ENCODE peak calls at places on chromosomes 7 and 10, in eight cellular contexts. M is HCT116, L is K562, H is prostate gland, Z is upper lobe of left lung, T is transverse colon, R is Panc1, N is sigmoid colon. V is an unnamed sample.

GRCh38 chr7:144656960-144657359 is 178.9 kb downstream of the TPK1 start:
- DNase-seq in L (no peak), R (no peak), M (no peak), Z (no peak), T (no peak), H (no peak), N (no peak), V (peak; percentile 7)

GRCh38 chr7:129270077-129270476 is 45.2 kb downstream of the AHCYL2 start:
- DNase-seq in M (no peak), R (no peak), H (no peak), T (no peak), Z (no peak), L (no peak), N (no peak), V (no peak)

GRCh38 chr7:66556177-66556548 is 72.5 kb upstream of the KCTD7 start:
- DNase-seq in L (no peak), H (no peak), M (no peak), Z (no peak), T (no peak), R (no peak), N (no peak), V (no peak)

GRCh38 chr7:151840088-151840910 is 36.6 kb downstream of the PRKAG2 start:
- DNase-seq in H (no peak), M (no peak), L (no peak), R (no peak), Z (no peak), T (no peak), N (no peak), V (no peak)

GRCh38 chr7:47088329-47089067 is 493.4 kb downstream of the TNS3 start:
- DNase-seq in L (peak; percentile 65), Z (peak; percentile 37), T (peak; percentile 27), R (peak; percentile 18), H (peak; percentile 49), N (peak; percentile 77), M (peak; percentile 34), V (peak; percentile 11)

GRCh38 chr10:60896033-60896432 is 48.0 kb downstream of the RHOBTB1 start:
- DNase-seq in R (no peak), N (no peak), L (no peak), H (no peak), Z (no peak), T (no peak), M (no peak), V (no peak)

GRCh38 chr7:20301311-20301939 is 29.3 kb upstream of the ITGB8 start:
- DNase-seq in T (no peak), Z (no peak), R (no peak), M (no peak), L (no peak), H (no peak), N (no peak), V (no peak)

GRCh38 chr7:23691320-23691719 is 11.3 kb downstream of the FAM221A start:
- DNase-seq in Z (no peak), L (no peak), T (no peak), N (no peak), R (no peak), M (no peak), H (peak; percentile 14), V (no peak)

GRCh38 chr10:58868736-58869435 is 307.6 kb upstream of the PHYHIPL start:
- DNase-seq in Z (no peak), T (no peak), L (no peak), N (no peak), M (no peak), H (no peak), R (no peak), V (no peak)

GRCh38 chr7:93551063-93551895 is 23.2 kb downstream of the CALCR start:
- DNase-seq in L (peak; percentile 15), R (peak; percentile 20), Z (no peak), N (no peak), H (no peak), M (peak; percentile 49), T (no peak), V (no peak)

GRCh38 chr10:51716981-51717380 is 17.6 kb upstream of the CSTF2T start:
- DNase-seq in H (no peak), L (no peak), T (no peak), N (no peak), R (no peak), M (no peak), Z (no peak), V (no peak)

GRCh38 chr10:48231699-48232315 is 42.7 kb downstream of the FRMPD2 start:
- DNase-seq in Z (peak; percentile 2), L (no peak), H (no peak), M (no peak), R (no peak), N (no peak), T (no peak), V (no peak)

GRCh38 chr7:96991850-96992623 is 13.3 kb upstream of the DLX6 start:
- DNase-seq in H (no peak), R (no peak), Z (no peak), T (no peak), L (no peak), M (no peak), N (no peak), V (no peak)

GRCh38 chr10:24756283-24756682 is 32.6 kb upstream of the ARHGAP21 start:
- DNase-seq in T (no peak), L (no peak), M (no peak), Z (no peak), R (no peak), H (no peak), N (no peak), V (no peak)

GRCh38 chr10:97875391-97875790 is 25.7 kb downstream of the GOLGA7B start:
- DNase-seq in Z (no peak), H (no peak), L (no peak), T (no peak), N (peak; percentile 54), M (no peak), R (no peak), V (no peak)

GRCh38 chr7:130941322-130942210 is 207.6 kb upstream of the KLF14 start:
- DNase-seq in T (peak; percentile 72), Z (peak; percentile 59), N (no peak), L (peak; percentile 73), R (peak; percentile 91), H (peak; percentile 68), M (no peak), V (no peak)

DNA sequence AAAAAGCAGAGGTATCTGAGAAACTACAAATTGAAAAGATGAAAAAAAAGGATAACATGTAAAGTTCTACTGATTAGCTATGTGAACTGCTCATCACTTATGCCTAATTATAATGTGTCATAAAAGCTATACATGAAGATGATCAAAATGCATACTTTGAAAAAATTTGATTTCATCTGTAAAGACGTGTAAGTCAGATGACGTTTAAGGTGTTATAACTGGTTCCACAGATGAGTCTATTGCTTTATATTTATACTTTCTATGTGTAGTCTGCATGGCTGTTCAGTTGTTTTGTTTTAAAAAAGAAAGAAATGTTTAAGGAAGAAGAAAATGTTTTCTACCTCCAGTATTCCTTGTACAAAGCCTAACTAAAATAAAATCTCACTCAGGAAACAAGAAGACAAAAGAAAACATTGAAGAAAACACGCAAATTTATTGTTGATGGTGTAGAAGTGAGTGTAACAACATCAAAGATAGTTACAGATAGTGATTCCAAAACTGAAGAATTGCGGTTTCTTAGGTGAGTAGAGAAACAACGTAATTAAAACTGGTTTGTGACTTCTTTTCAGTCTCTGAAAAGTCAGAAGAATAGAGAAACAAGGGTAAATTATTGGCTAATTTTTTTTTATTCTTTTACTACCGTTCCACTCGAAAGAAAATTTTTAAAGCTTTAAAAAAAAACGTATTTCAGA is 38.4 kb downstream of the SLK start:
- DNase-seq in M (no peak), Z (no peak), N (no peak), T (no peak), L (no peak), R (no peak), H (no peak), V (no peak)
- H3K27ac ChIP-seq in M (no peak overlapping the region), Z (no peak overlapping the region), N (no peak overlapping the region), T (no peak overlapping the region), L (no peak overlapping the region), R (no peak overlapping the region), H (no peak overlapping the region), V (no peak overlapping the region)

GRCh38 chr10:85971494-85971893 is 395.1 kb downstream of the GRID1 start:
- DNase-seq in M (no peak), R (no peak), H (no peak), T (no peak), Z (no peak), L (no peak), N (no peak), V (no peak)
- H3K27me3 ChIP-seq in M (no peaks in the 10 kb centered on the region), R (no peaks in the 10 kb centered on the region), H (no peaks in the 10 kb centered on the region), T (no peaks in the 10 kb centered on the region), Z (no peaks in the 10 kb centered on the region), L (no peaks in the 10 kb centered on the region), N (no peaks in the 10 kb centered on the region), V (no peaks in the 10 kb centered on the region)

DNA sequence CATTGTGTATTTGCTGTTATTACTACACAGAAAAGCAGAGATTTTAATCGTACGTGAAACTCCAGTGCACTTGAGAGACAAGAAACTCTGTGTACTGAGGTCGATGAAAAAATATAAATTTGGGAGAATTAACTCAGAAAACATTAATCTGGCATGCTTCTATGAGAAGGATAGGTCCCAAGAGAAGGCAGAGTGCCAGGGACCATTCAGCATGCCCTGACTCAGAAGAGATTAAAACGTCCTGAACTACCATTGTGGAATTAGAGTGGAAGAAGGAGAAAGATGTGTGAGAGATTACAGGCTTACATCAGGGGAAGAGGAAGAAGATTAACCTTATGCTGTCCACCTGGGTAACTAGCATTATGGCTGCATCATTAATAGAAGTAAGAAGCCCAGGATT is 72.4 kb downstream of the REEP3 start:
- DNase-seq in L (no peak), Z (no peak), H (no peak), M (no peak), T (no peak), N (no peak), R (no peak), V (no peak)
- TF ChIP-seq POLR2AphosphoS5 in L (no peak), Z (no peak), H (no peak), M (no peak), T (no peak), N (no peak), R (no peak), V (no peak)

GRCh38 chr10:79241990-79242619 is 105.2 kb upstream of the PPIF start:
- DNase-seq in M (no peak), R (no peak), H (peak; percentile 44), L (peak; percentile 51), T (peak; percentile 64), Z (peak; percentile 84), N (peak; percentile 88), V (peak; percentile 81)

GRCh38 chr10:79242620-79243152 is 104.6 kb upstream of the PPIF start:
- DNase-seq in L (no peak), R (no peak), H (no peak), M (no peak), T (peak; percentile 61), Z (peak; percentile 48), N (peak; percentile 92), V (peak; percentile 70)

GRCh38 chr10:79243211-79244067 is 103.8 kb upstream of the PPIF start:
- DNase-seq in T (peak; percentile 63), N (peak; percentile 87), H (no peak), R (no peak), L (no peak), M (no peak), Z (no peak), V (peak; percentile 70)

GRCh38 chr10:79239930-79240713 is 107.1 kb upstream of the PPIF start:
- DNase-seq in M (no peak), N (no peak), Z (peak; percentile 61), L (peak; percentile 51), H (no peak), T (no peak), R (no peak), V (no peak)

DNA sequence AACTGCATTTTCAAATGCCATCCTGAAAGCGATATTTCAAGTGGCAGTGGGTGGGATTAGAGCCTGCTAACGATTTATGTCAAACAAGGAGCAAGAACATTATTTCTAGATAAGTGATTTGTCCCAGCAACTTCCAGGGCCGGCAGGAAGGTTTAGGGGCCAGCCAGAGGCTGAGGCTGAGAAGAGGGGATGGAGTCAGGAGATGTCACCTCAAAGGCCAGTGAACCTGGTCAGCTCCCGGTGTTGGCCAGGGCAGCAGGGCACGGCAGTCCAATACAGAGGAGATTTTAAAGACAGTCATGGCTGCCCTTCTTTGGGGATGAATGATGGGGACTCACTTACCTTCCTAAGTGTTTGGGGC is 105.7 kb upstream of the PPIF start:
- DNase-seq in N (no peak), T (no peak), R (no peak), Z (no peak), H (no peak), M (no peak), L (no peak), V (no peak)
- H3K27ac ChIP-seq in N (peak overlapping the region; percentile 76), T (peak overlapping the region; percentile 87), R (no peak overlapping the region), Z (peak overlapping the region; percentile 83), H (peak overlapping the region; percentile 72), M (no peak overlapping the region), L (no peak overlapping the region), V (peak overlapping the region; percentile 90)

V was measured in HL-60.